ENCODE peak calls at places on chromosome 1, in nine cellular contexts. F is progenitor cell of endocrine pancreas; H is activated T-cell treated with anti-CD3 and anti-CD28 coated beads, Interleukin-2, amount 50 U/mL, for 1 hour; N is hypothalamus; R is T-helper 2 cell; O is caudate nucleus; Z is PC-9; D is suprapubic skin; W is HFF-Myc. X is an unnamed sample.

GRCh38 chr1:3741566-3742438 is 10.4 kb upstream of the CCDC27 start:
- DNase-seq in D (peak; percentile 76), W (no peak), H (no peak), N (no peak), O (no peak), Z (no peak), F (no peak), R (no peak), X (no peak)

GRCh38 chr1:61424382-61424781 is 300.6 kb downstream of the TM2D1 start:
- DNase-seq in H (no peak), F (no peak), R (no peak), N (no peak), O (no peak), D (no peak), Z (peak; percentile 34), W (no peak), X (no peak)

GRCh38 chr1:205907794-205908193 is 35.5 kb downstream of the SLC26A9 start:
- DNase-seq in F (no peak), D (no peak), O (peak; percentile 1), Z (peak; percentile 38), R (no peak), W (no peak), N (no peak), H (no peak), X (no peak)

GRCh38 chr1:192580351-192580962 is 4.9 kb downstream of the RGS1 start:
- DNase-seq in F (no peak), R (no peak), D (no peak), W (peak; percentile 56), N (no peak), Z (peak; percentile 30), H (no peak), O (no peak), X (no peak)

GRCh38 chr1:53476579-53476978 is 17.4 kb downstream of the DMRTB1 start:
- DNase-seq in H (no peak), O (no peak), N (no peak), R (no peak), F (no peak), Z (no peak), W (no peak), D (no peak), X (no peak)

GRCh38 chr1:11600901-11601300 is 53.3 kb downstream of the FBXO2 start:
- DNase-seq in Z (no peak), H (no peak), R (no peak), F (no peak), D (no peak), W (no peak), N (no peak), O (no peak), X (no peak)

GRCh38 chr1:220884109-220884980 is 5.1 kb downstream of the HLX start:
- DNase-seq in Z (no peak), D (no peak), O (no peak), N (no peak), R (no peak), W (no peak), F (no peak), H (no peak), X (no peak)

GRCh38 chr1:229657993-229658755 is 32.1 kb downstream of the URB2 start:
- DNase-seq in W (no peak), H (no peak), N (no peak), D (no peak), O (no peak), R (no peak), Z (no peak), F (no peak), X (no peak)

GRCh38 chr1:218347713-218348627 is 2.8 kb downstream of the TGFB2 start:
- DNase-seq in N (no peak), O (no peak), Z (peak; percentile 45), H (no peak), W (no peak), F (no peak), R (no peak), D (no peak), X (no peak)

GRCh38 chr1:112923234-112923955 is 32.6 kb downstream of the SLC16A1 start:
- DNase-seq in D (no peak), H (no peak), Z (no peak), W (no peak), F (no peak), R (no peak), O (no peak), N (no peak), X (no peak)

GRCh38 chr1:10794724-10795304 is 1.6 kb downstream of the CASZ1 start:
- DNase-seq in Z (peak; percentile 29), W (no peak), H (no peak), N (no peak), D (no peak), R (no peak), F (no peak), O (no peak), X (no peak)

GRCh38 chr1:192737311-192737710 is 71.5 kb upstream of the RGS2 start:
- DNase-seq in Z (no peak), D (no peak), H (no peak), W (no peak), F (no peak), N (no peak), R (no peak), O (no peak), X (no peak)

X was measured in coronary artery.